ENCODE peak calls at places on chromosome 17, in seven cellular contexts. J, S, E, V, X, G and U are unnamed samples.
A peak's percentile ranks its signal among the peaks of the same experiment; 100 is the strongest.

GRCh38 chr17:4208228-4208627 is 55.6 kb downstream of the ANKFY1 start:
- DNase-seq in X (no peak), S (no peak), V (no peak), J (no peak), G (no peak), E (no peak), U (no peak)

GRCh38 chr17:45816966-45817365 is 27.7 kb upstream of the SPPL2C start:
- DNase-seq in S (no peak), G (no peak), E (no peak), J (no peak), V (no peak), X (no peak), U (no peak)

GRCh38 chr17:69669441-69670178 is 255.1 kb downstream of the MAP2K6 start:
- DNase-seq in G (no peak), X (no peak), S (no peak), V (no peak), E (no peak), J (no peak), U (no peak)

GRCh38 chr17:3798273-3799180 is 2.5 kb downstream of the ITGAE start:
- DNase-seq in X (no peak), S (peak; percentile 15), V (no peak), J (peak; percentile 58), G (no peak), E (no peak), U (no peak)

GRCh38 chr17:29740017-29740416 is 117.3 kb upstream of the CORO6 start:
- DNase-seq in E (no peak), J (no peak), V (no peak), X (no peak), S (no peak), G (no peak), U (no peak)

GRCh38 chr17:27345141-27345904 is 51.4 kb downstream of the WSB1 start:
- DNase-seq in S (no peak), X (no peak), E (no peak), G (no peak), J (peak; percentile 63), V (no peak), U (no peak)

GRCh38 chr17:520447-521167 is 168.0 kb upstream of the RPH3AL start:
- DNase-seq in S (no peak), J (no peak), V (no peak), E (no peak), X (no peak), G (no peak), U (no peak)

GRCh38 chr17:37710344-37710886 is 34.4 kb downstream of the HNF1B start:
- DNase-seq in J (no peak), X (peak; percentile 96), G (no peak), E (no peak), V (peak; percentile 25), S (peak; percentile 93), U (peak; percentile 53)

GRCh38 chr17:12637015-12637414 is 28.7 kb upstream of the MYOCD start:
- DNase-seq in E (no peak), X (no peak), V (no peak), S (no peak), G (no peak), J (no peak), U (no peak)

GRCh38 chr17:4472281-4472680 is 26.4 kb upstream of the SPNS2 start:
- DNase-seq in G (no peak), V (no peak), S (no peak), J (no peak), E (no peak), X (no peak), U (no peak)

GRCh38 chr17:60315650-60316049 is 76.3 kb downstream of the USP32 start:
- DNase-seq in V (no peak), S (no peak), J (no peak), G (no peak), E (no peak), X (no peak), U (no peak)

GRCh38 chr17:571224-571623 is 143.4 kb downstream of the VPS53 start:
- DNase-seq in E (no peak), G (no peak), S (no peak), X (no peak), J (no peak), V (no peak), U (no peak)

GRCh38 chr17:28554565-28554964 is 2.1 kb upstream of the UNC119 start:
- DNase-seq in G (no peak), E (peak; percentile 19), V (no peak), S (no peak), J (no peak), X (no peak), U (no peak)
- TF ChIP-seq CTCF in G (no peak), E (no peak), V (no peak), S (no peak), J (no peak), X (no peak), U (no peak)

GRCh38 chr17:39187152-39187830 is 10.2 kb downstream of the CACNB1 start:
- DNase-seq in G (no peak), X (peak; percentile 74), E (no peak), J (no peak), V (no peak), S (no peak), U (no peak)

GRCh38 chr17:39183766-39184165 is 13.7 kb downstream of the CACNB1 start:
- DNase-seq in J (no peak), X (no peak), E (no peak), V (no peak), G (no peak), S (no peak), U (no peak)

GRCh38 chr17:39181303-39181702 is 15.3 kb upstream of the ARL5C start:
- DNase-seq in X (no peak), V (no peak), S (no peak), G (no peak), E (no peak), J (no peak), U (no peak)

GRCh38 chr17:39186481-39187002 is 10.9 kb downstream of the CACNB1 start:
- DNase-seq in V (no peak), X (peak; percentile 51), G (no peak), S (no peak), J (no peak), E (no peak), U (peak; percentile 47)

DNA sequence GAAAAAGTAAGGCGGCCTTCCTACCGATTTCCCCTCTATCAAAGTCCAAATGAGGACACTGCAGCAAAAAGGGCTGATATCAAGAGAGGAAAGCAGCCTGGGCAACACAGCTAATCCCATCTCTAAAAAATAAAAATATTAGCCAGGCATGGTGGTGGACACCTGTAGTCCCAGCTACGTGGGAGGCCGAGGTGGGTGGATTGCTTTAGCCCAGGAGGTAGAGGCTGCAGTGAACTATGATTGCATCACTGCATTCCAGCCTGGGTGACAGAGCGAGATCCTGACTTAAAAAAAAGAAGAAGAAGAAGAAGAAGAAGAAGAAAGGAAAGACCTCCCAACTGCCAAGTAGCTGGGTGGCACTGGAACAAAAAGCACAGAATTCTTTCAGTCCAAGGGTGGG is 14.4 kb downstream of the CACNB1 start:
- DNase-seq in J (no peak), E (no peak), V (no peak), X (no peak), G (no peak), S (no peak), U (no peak)
- H3K36me3 ChIP-seq in J (no peaks in the 10 kb centered on the region), E (peaks cover 63% of the 10 kb centered on the region), V (peaks cover 89% of the 10 kb centered on the region), X (no peaks in the 10 kb centered on the region), G (peaks cover 4% of the 10 kb centered on the region), S (no peaks in the 10 kb centered on the region), U (peaks cover 18% of the 10 kb centered on the region)

GRCh38 chr17:57289130-57289529 is 32.8 kb downstream of the MSI2 start:
- DNase-seq in V (no peak), E (no peak), G (no peak), S (no peak), X (no peak), J (no peak), U (no peak)
- H3K4me3 ChIP-seq in V (no peak overlapping the region), E (peak overlapping the region; percentile 5), G (no peak overlapping the region), S (no peak overlapping the region), X (no peak overlapping the region), J (no peak overlapping the region), U (no peak overlapping the region)

GRCh38 chr17:49438885-49439284 is 24.2 kb upstream of the PHB1 start:
- DNase-seq in E (no peak), V (peak; percentile 89), X (no peak), S (no peak), G (no peak), J (no peak), U (no peak)
- TF ChIP-seq CTCF in E (no peak), V (peak; percentile 62), X (no peak), S (no peak), G (no peak), J (no peak), U (no peak)

DNA sequence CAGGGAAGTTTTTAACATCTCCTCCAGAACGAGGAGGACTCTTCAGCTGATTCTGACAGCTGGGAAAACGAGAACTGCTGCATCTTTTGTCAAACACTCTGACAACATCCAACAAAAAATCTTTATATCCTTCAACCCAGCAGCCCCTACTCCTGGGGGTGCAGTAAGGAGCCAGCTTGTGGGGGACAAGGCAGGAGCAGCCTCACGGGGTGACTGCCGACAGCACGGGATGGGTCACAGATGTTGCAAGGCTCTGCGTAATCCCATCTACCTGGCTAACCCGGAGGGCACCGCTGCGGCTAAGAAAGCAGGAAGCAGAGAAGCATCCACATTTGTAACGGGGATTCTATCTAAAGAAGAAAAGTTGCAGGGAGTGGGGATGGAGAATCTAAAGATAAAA is 28.6 kb downstream of the WDR45B start:
- DNase-seq in J (no peak), X (no peak), V (no peak), G (no peak), S (no peak), E (no peak), U (no peak)
- H3K36me3 ChIP-seq in J (no peaks in the 10 kb centered on the region), X (peaks cover 18% of the 10 kb centered on the region), V (peaks cover 93% of the 10 kb centered on the region), G (peaks cover 56% of the 10 kb centered on the region), S (no peaks in the 10 kb centered on the region), E (peaks cover 95% of the 10 kb centered on the region), U (peaks cover 75% of the 10 kb centered on the region)

GRCh38 chr17:15380447-15380846 is 39.0 kb upstream of the TEKT3 start:
- DNase-seq in G (no peak), V (no peak), E (no peak), J (no peak), X (no peak), S (no peak), U (no peak)

GRCh38 chr17:15377200-15377599 is 35.8 kb upstream of the TEKT3 start:
- DNase-seq in J (no peak), S (no peak), V (no peak), G (no peak), E (no peak), X (no peak), U (no peak)

GRCh38 chr17:15379659-15380058 is 38.3 kb upstream of the TEKT3 start:
- DNase-seq in V (no peak), X (no peak), G (no peak), J (no peak), S (no peak), E (no peak), U (no peak)

GRCh38 chr17:15378243-15378642 is 36.8 kb upstream of the TEKT3 start:
- DNase-seq in J (no peak), X (no peak), S (no peak), E (no peak), V (no peak), G (no peak), U (no peak)

DNA sequence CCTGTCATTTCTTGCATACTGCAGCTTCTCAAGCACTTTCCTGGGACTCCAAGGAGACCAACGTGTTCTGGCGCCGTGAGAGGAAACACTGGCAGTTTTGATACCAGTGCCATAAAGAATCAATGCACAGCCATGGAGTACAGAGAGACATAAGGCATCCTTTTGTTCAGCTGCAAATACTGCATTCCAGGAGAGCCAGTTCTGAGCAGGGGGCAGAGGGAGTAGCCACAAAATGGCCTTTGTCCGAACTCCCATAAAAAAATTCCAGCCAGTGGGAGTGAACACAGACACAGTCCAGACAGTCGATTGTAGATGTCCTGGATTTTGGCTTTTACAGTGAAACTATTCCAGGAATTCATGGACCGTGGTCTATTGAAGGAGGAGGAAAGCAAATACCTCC is 36.2 kb upstream of the TEKT3 start:
- DNase-seq in V (no peak), E (no peak), X (no peak), G (no peak), S (no peak), J (no peak), U (no peak)
- H3K4me3 ChIP-seq in V (no peak overlapping the region), E (no peak overlapping the region), X (no peak overlapping the region), G (no peak overlapping the region), S (no peak overlapping the region), J (no peak overlapping the region), U (no peak overlapping the region)